ENCODE peak calls at places on chromosome 22, in five cellular contexts. O, F, H, T and A are unnamed samples.

GRCh38 chr22:29302681-29303465 is 3.6 kb upstream of the GAS2L1 start:
- DNase-seq in O (peak; percentile 52), F (no peak), H (peak; percentile 81), T (peak; percentile 64), A (no peak)

GRCh38 chr22:38872831-38873248 is 824 bp upstream of the CBX6 start:
- DNase-seq in O (peak; percentile 83), F (peak; percentile 32), H (no peak), T (peak; percentile 51), A (no peak)

GRCh38 chr22:36184433-36185035 is 17.1 kb downstream of the APOL4 start:
- DNase-seq in O (no peak), F (no peak), H (no peak), T (no peak), A (no peak)

GRCh38 chr22:22030493-22031182 is 48.1 kb upstream of the TOP3B start:
- DNase-seq in O (no peak), F (peak; percentile 50), H (no peak), T (no peak), A (no peak)

GRCh38 chr22:24156146-24156914 is 25.0 kb upstream of the SUSD2 start:
- DNase-seq in O (peak; percentile 59), F (peak; percentile 52), H (peak; percentile 64), T (peak; percentile 45), A (peak; percentile 84)

GRCh38 chr22:22855617-22856308 is 31.9 kb upstream of the IGLL5 start:
- DNase-seq in O (no peak), F (no peak), H (no peak), T (no peak), A (peak; percentile 34)

GRCh38 chr22:39175127-39176066 is 22.9 kb upstream of the CBX7 start:
- DNase-seq in O (peak; percentile 55), F (no peak), H (no peak), T (no peak), A (no peak)

GRCh38 chr22:47333625-47334024 is 571.2 kb downstream of the TBC1D22A start:
- DNase-seq in O (no peak), F (peak; percentile 71), H (no peak), T (no peak), A (no peak)

GRCh38 chr22:24975813-24976341 is 23.4 kb downstream of the KIAA1671 start:
- DNase-seq in O (peak; percentile 74), F (no peak), H (no peak), T (no peak), A (no peak)

GRCh38 chr22:23688121-23688520 is 2.7 kb upstream of the RGL4 start:
- DNase-seq in O (no peak), F (no peak), H (peak; percentile 48), T (peak; percentile 19), A (no peak)

GRCh38 chr22:25390297-25391240 is 171.1 kb downstream of the CRYBB2 start:
- DNase-seq in O (no peak), F (no peak), H (no peak), T (no peak), A (no peak)

GRCh38 chr22:41603873-41604332 is 14.3 kb upstream of the PMM1 start:
- DNase-seq in O (no peak), F (no peak), H (no peak), T (no peak), A (peak; percentile 54)

GRCh38 chr22:43066134-43066533 is 23.1 kb downstream of the TTLL1 start:
- DNase-seq in O (no peak), F (no peak), H (no peak), T (no peak), A (no peak)

GRCh38 chr22:31488346-31488883 is 1.2 kb downstream of the EIF4ENIF1 start:
- DNase-seq in O (no peak), F (no peak), H (no peak), T (no peak), A (no peak)

GRCh38 chr22:31488988-31489617 is 539 bp downstream of the EIF4ENIF1 start:
- DNase-seq in O (peak; percentile 52), F (peak; percentile 7), H (peak; percentile 62), T (peak; percentile 36), A (peak; percentile 41)

GRCh38 chr22:31490496-31490925 is 869 bp upstream of the EIF4ENIF1 start:
- DNase-seq in O (no peak), F (peak; percentile 79), H (peak; percentile 47), T (peak; percentile 53), A (peak; percentile 62)

GRCh38 chr22:31491218-31491962 is 1.7 kb upstream of the EIF4ENIF1 start:
- DNase-seq in O (no peak), F (no peak), H (no peak), T (no peak), A (no peak)

GRCh38 chr22:31489632-31490495 is at the start of gene EIF4ENIF1:
- DNase-seq in O (peak; percentile 90), F (peak; percentile 78), H (peak; percentile 91), T (peak; percentile 87), A (peak; percentile 88)
- TF ChIP-seq POLR2A in O (peak; percentile 32), F (no peak), H (peak; percentile 74), T (no peak), A (no peak)

GRCh38 chr22:37383342-37383741 is 43.9 kb downstream of the ELFN2 start:
- DNase-seq in O (no peak), F (peak; percentile 16), H (no peak), T (no peak), A (no peak)
- TF ChIP-seq POLR2A in O (no peak), F (no peak), H (no peak), T (no peak), A (no peak)

DNA sequence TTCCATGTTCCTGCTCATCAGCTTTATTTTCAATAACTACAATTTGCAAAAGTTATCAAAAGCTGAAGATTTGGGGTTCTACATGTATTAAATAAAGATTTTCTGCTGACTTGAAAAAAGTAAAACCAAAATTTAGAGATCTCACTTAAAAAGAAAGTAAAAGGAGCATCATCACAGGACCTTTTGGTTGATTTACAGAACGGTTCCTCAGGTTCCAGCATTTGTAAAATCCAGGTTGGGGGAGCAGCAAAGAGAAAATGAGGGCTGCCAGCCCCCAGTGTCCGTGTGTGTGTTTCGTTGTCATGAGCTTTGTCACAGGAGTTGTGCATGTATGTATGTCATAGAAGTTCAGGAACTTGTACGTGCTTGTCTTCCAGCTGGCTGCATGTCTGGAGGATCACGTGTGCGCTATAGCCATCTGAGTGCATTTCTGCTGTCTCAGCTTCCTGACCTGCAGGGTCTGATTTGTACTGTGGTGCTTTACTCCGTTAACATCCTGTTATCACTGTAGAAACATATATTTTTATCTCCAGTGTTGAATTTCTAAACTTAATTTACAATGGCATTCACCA is 15.8 kb downstream of the MOV10L1 start:
- DNase-seq in O (no peak), F (peak; percentile 64), H (no peak), T (no peak), A (no peak)
- TF ChIP-seq POLR2A in O (no peak), F (no peak), H (no peak), T (no peak), A (no peak)

GRCh38 chr22:17370036-17370765 is 941 bp downstream of the CECR2 start:
- DNase-seq in O (peak; percentile 49), F (no peak), H (no peak), T (no peak), A (no peak)
- TF ChIP-seq POLR2A in O (no peak), F (no peak), H (no peak), T (no peak), A (no peak)

GRCh38 chr22:17109113-17109865 is 11.9 kb downstream of the TMEM121B start:
- DNase-seq in O (no peak), F (no peak), H (peak; percentile 47), T (no peak), A (no peak)
- TF ChIP-seq POLR2A in O (no peak), F (no peak), H (no peak), T (no peak), A (no peak)

GRCh38 chr22:40463017-40463631 is 92.7 kb downstream of the SGSM3 start:
- DNase-seq in O (no peak), F (no peak), H (no peak), T (no peak), A (no peak)
- TF ChIP-seq POLR2A in O (no peak), F (no peak), H (no peak), T (no peak), A (peak; percentile 56)

GRCh38 chr22:17788528-17789378 is 14.5 kb upstream of the BID start:
- DNase-seq in O (no peak), F (no peak), H (no peak), T (no peak), A (no peak)
- TF ChIP-seq POLR2A in O (no peak), F (no peak), H (no peak), T (no peak), A (no peak)

GRCh38 chr22:33470456-33470855 is 412.3 kb upstream of the SYN3 start:
- DNase-seq in O (no peak), F (no peak), H (no peak), T (no peak), A (no peak)

GRCh38 chr22:33476206-33476605 is 418.0 kb upstream of the SYN3 start:
- DNase-seq in O (no peak), F (no peak), H (no peak), T (no peak), A (no peak)

GRCh38 chr22:33476716-33477115 is 418.5 kb upstream of the SYN3 start:
- DNase-seq in O (no peak), F (peak; percentile 43), H (no peak), T (no peak), A (no peak)

GRCh38 chr22:33474587-33474986 is 416.4 kb upstream of the SYN3 start:
- DNase-seq in O (no peak), F (no peak), H (no peak), T (no peak), A (no peak)

DNA sequence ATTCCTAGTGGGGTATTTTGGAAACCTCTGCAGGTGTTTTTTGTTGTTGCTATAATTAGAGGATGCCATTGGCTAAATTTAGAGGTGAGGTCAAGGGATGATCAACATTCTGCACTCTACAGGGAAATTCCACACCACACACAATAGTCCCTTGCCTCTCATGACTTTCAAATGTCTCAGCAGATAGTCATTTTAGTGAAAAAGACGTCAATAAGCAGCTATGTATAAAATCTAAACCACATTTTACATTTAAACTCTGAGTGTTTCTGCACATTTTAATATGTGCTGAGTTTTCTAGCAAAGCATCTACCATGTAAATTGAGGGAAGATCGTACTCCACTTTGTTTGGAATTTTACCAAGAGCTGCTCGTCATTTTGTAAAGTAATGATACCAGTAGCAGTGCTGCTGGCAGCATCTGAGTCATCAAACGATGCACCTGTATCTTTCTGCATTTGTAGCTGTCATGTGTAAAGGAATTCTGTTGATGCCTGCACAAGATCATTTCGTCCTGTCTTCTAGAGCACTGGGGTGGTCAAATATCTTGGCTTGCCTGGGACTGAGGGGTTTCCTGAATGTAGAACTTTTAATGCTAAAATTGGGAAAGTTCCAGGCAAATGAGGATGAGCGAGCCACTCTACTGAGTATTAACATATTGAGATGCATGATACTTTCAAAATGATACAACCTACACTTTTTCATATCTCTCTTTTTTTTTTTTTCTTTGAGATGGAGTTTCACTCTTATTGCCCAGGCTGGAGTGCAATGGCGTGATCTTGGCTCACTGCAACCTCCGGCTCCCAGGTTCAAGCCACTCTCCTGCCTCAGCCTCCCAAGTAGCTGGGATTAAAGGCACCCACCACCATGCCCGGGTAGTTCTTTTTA is 414.5 kb upstream of the SYN3 start:
- DNase-seq in O (no peak), F (peak; percentile 47), H (no peak), T (no peak), A (no peak)
- TF ChIP-seq POLR2A in O (no peak), F (no peak), H (no peak), T (no peak), A (no peak)